ENCODE peak calls at places on chromosomes 4 and X, in seven cellular contexts. Y, I, T, P, D, B and N are unnamed samples.

GRCh38 chrX:41167888-41168287 is 82.6 kb downstream of the USP9X start:
- DNase-seq in D (no peak), B (no peak), I (no peak), T (no peak), Y (no peak), P (no peak), N (no peak)

GRCh38 chrX:72539822-72540221 is 32.8 kb downstream of the HDAC8 start:
- DNase-seq in B (no peak), Y (no peak), D (no peak), I (no peak), T (no peak), P (no peak), N (no peak)

GRCh38 chr4:2269206-2269531 is 7.3 kb upstream of the MXD4 start:
- DNase-seq in D (no peak), I (no peak), P (no peak), T (no peak), B (peak), Y (no peak), N (no peak)

GRCh38 chr4:137960371-137961050 is 281.6 kb downstream of the SLC7A11 start:
- DNase-seq in P (no peak), T (no peak), I (no peak), B (no peak), Y (no peak), D (no peak), N (no peak)

GRCh38 chrX:53595266-53595810 is 91.2 kb downstream of the HUWE1 start:
- DNase-seq in I (no peak), T (no peak), P (no peak), D (no peak), Y (no peak), B (no peak), N (no peak)

GRCh38 chrX:56564921-56565861 is 1.8 kb downstream of the UBQLN2 start:
- DNase-seq in D (peak), Y (no peak), I (peak), T (no peak), P (no peak), B (peak), N (no peak)

GRCh38 chrX:9873952-9874351 is 87.7 kb downstream of the SHROOM2 start:
- DNase-seq in B (peak), D (peak), Y (peak), T (no peak), P (no peak), I (peak), N (no peak)

GRCh38 chr4:59920414-59920813 is 1279.7 kb upstream of the ADGRL3 start:
- DNase-seq in Y (no peak), P (no peak), I (no peak), D (no peak), T (no peak), B (no peak), N (no peak)

GRCh38 chr4:8157496-8157895 is 1.1 kb downstream of the ABLIM2 start:
- DNase-seq in I (no peak), D (no peak), B (no peak), P (no peak), Y (no peak), T (no peak), N (no peak)

GRCh38 chr4:17111959-17112659 is 213.7 kb upstream of the LDB2 start:
- DNase-seq in I (peak), P (peak), B (peak), Y (no peak), T (no peak), D (peak), N (peak)

GRCh38 chr4:3322059-3322550 is 29.3 kb downstream of the RGS12 start:
- DNase-seq in P (no peak), D (peak), T (no peak), Y (no peak), I (no peak), B (no peak), N (no peak)

GRCh38 chr4:64200001-64200555 is 209.2 kb downstream of the TECRL start:
- DNase-seq in P (no peak), B (no peak), T (no peak), Y (no peak), D (peak), I (no peak), N (no peak)

DNA sequence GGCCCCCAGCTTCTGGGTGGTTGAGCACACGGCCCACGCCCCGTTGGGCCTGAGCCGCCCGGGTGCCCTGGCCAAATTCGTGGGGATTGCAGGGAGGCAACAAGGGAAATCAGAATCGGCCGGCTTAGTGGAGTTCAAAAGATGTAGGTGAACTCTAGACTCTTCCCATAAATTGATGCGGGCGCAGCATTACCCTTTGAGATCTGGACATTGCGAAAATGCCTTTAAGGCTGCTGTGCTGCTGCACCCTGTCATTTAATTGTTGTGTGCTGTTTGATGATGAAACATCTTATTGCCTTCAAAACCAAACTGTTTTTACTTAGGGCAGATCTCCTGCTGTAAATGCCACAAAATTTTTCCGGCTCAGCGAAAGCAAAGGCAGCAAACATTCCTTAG is 409 bp upstream of the MPP1 start:
- DNase-seq in T (no peak), P (no peak), B (no peak), I (no peak), D (no peak), Y (no peak), N (no peak)
- TF ChIP-seq TAF1 in T (no peak), P (no peak), B (no peak), I (no peak), D (no peak), Y (no peak), N (no peak)

DNA sequence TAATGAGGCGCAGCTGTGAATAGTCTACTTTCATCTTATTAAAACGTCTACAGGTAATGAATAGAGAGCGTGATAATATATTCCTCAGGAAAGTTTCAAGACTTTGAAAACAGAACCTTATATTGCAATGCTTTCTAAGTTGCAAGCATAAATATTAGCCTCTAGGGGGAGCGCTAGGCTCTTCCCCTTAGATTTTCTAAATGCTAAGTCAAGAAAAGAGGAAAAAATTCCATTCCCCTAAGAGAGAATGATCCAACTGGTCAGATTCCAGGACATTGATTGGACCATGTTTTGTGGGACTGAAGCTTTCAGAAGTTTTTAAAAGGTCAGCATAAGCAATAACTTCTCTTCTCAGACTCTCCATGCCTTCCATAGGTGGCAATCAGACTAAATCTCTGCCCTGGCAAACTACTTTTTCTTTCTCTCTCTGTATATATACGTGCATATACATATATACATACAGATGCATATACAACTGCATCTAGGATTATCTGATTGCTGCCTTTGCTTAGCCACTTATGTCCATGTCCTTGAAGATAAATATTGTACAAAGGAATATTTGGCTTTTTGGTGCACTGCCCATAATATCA is 492.9 kb downstream of the INPP4B start:
- DNase-seq in P (no peak), D (peak), B (no peak), I (peak), Y (no peak), T (no peak), N (no peak)
- TF ChIP-seq TAF1 in P (no peak), D (no peak), B (no peak), I (no peak), Y (no peak), T (no peak), N (no peak)

GRCh38 chrX:17046478-17047097 is 100.1 kb downstream of the REPS2 start:
- DNase-seq in Y (peak), D (peak), I (peak), B (peak), T (peak), P (peak), N (peak)
- TF ChIP-seq TAF1 in Y (no peak), D (no peak), I (no peak), B (no peak), T (no peak), P (no peak), N (no peak)

GRCh38 chrX:17082831-17083230 is 136.4 kb downstream of the REPS2 start:
- DNase-seq in I (peak), D (peak), B (peak), T (no peak), Y (no peak), P (no peak), N (no peak)

GRCh38 chrX:17078031-17078730 is 131.7 kb downstream of the REPS2 start:
- DNase-seq in Y (no peak), I (no peak), T (no peak), D (no peak), B (no peak), P (no peak), N (no peak)

GRCh38 chrX:17081969-17082368 is 135.5 kb downstream of the REPS2 start:
- DNase-seq in Y (no peak), D (no peak), I (no peak), T (no peak), P (no peak), B (no peak), N (no peak)

GRCh38 chrX:17077349-17077748 is 130.9 kb downstream of the REPS2 start:
- DNase-seq in B (no peak), Y (no peak), T (no peak), I (no peak), P (no peak), D (no peak), N (no peak)

DNA sequence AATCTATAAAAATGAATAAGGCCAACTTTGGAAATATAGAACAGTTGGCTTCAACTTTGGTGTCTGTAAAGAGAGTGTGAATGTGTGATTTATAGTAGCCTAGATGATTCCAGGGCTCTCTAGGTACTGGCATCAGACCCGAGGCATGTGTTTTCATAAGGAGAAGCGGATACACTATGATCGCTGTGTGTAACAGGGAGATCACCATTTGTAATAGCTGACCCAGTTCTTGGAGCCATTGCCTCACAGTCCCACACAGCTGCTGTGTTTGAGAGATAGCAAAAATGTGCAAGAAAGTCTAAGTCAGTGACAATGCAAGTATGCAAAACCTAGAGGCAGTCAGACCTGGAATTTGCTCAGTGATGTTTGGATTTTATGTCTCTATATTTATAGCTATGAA is 135.1 kb downstream of the REPS2 start:
- DNase-seq in Y (no peak), I (no peak), D (no peak), B (no peak), T (no peak), P (no peak), N (no peak)
- TF ChIP-seq TAF1 in Y (no peak), I (no peak), D (no peak), B (no peak), T (no peak), P (no peak), N (no peak)